ENCODE peak calls at places on chromosomes 16 and 17, in five cellular contexts. One of them, this sample, is unnamed.

GRCh38 chr16:66154801-66155200 is 211.7 kb upstream of the CDH5 start:
- DNase-seq in astrocyte of the spinal cord: no peak
- DNase-seq in iPS DF 19.7: no peak
- DNase-seq in stimulated activated CD4-positive, alpha-beta T cell treated with anti-CD3 and anti-CD28 coated beads, Interleukin-4, amount 100 ng/mL, for 4 hours: no peak
- DNase-seq in activated T-cell treated with anti-CD3 and anti-CD28 coated beads for 1 hour: no peak
- DNase-seq in this sample: no peak

GRCh38 chr17:56831364-56832095 is 2.2 kb downstream of the C17orf67 start:
- DNase-seq in iPS DF 19.7: no peak
- DNase-seq in stimulated activated CD4-positive, alpha-beta T cell treated with anti-CD3 and anti-CD28 coated beads, Interleukin-4, amount 100 ng/mL, for 4 hours: no peak
- DNase-seq in astrocyte of the spinal cord: no peak
- DNase-seq in activated T-cell treated with anti-CD3 and anti-CD28 coated beads for 1 hour: no peak
- DNase-seq in this sample: no peak

GRCh38 chr17:78358538-78359215 is 1.2 kb downstream of the SOCS3 start:
- DNase-seq in stimulated activated CD4-positive, alpha-beta T cell treated with anti-CD3 and anti-CD28 coated beads, Interleukin-4, amount 100 ng/mL, for 4 hours: no peak
- DNase-seq in iPS DF 19.7: no peak
- DNase-seq in astrocyte of the spinal cord: peak; percentile 61
- DNase-seq in activated T-cell treated with anti-CD3 and anti-CD28 coated beads for 1 hour: no peak
- DNase-seq in this sample: no peak

GRCh38 chr16:88356124-88356726 is 26.5 kb upstream of the ZNF469 start:
- DNase-seq in iPS DF 19.7: no peak
- DNase-seq in stimulated activated CD4-positive, alpha-beta T cell treated with anti-CD3 and anti-CD28 coated beads, Interleukin-4, amount 100 ng/mL, for 4 hours: no peak
- DNase-seq in astrocyte of the spinal cord: no peak
- DNase-seq in activated T-cell treated with anti-CD3 and anti-CD28 coated beads for 1 hour: no peak
- DNase-seq in this sample: no peak

GRCh38 chr17:17981330-17981729 is 8.7 kb downstream of the DRC3 start:
- DNase-seq in iPS DF 19.7: no peak
- DNase-seq in astrocyte of the spinal cord: no peak
- DNase-seq in stimulated activated CD4-positive, alpha-beta T cell treated with anti-CD3 and anti-CD28 coated beads, Interleukin-4, amount 100 ng/mL, for 4 hours: no peak
- DNase-seq in activated T-cell treated with anti-CD3 and anti-CD28 coated beads for 1 hour: no peak
- DNase-seq in this sample: no peak

GRCh38 chr17:15398291-15398690 is 56.9 kb upstream of the TEKT3 start:
- DNase-seq in iPS DF 19.7: no peak
- DNase-seq in astrocyte of the spinal cord: peak; percentile 66
- DNase-seq in stimulated activated CD4-positive, alpha-beta T cell treated with anti-CD3 and anti-CD28 coated beads, Interleukin-4, amount 100 ng/mL, for 4 hours: no peak
- DNase-seq in activated T-cell treated with anti-CD3 and anti-CD28 coated beads for 1 hour: no peak
- DNase-seq in this sample: no peak

GRCh38 chr17:55005520-55005919 is 37.0 kb downstream of the STXBP4 start:
- DNase-seq in astrocyte of the spinal cord: peak; percentile 20
- DNase-seq in activated T-cell treated with anti-CD3 and anti-CD28 coated beads for 1 hour: no peak
- DNase-seq in iPS DF 19.7: peak; percentile 40
- DNase-seq in stimulated activated CD4-positive, alpha-beta T cell treated with anti-CD3 and anti-CD28 coated beads, Interleukin-4, amount 100 ng/mL, for 4 hours: no peak
- DNase-seq in this sample: peak; percentile 8

GRCh38 chr17:32992360-32993033 is 850 bp downstream of the SPACA3 start:
- DNase-seq in astrocyte of the spinal cord: no peak
- DNase-seq in activated T-cell treated with anti-CD3 and anti-CD28 coated beads for 1 hour: no peak
- DNase-seq in stimulated activated CD4-positive, alpha-beta T cell treated with anti-CD3 and anti-CD28 coated beads, Interleukin-4, amount 100 ng/mL, for 4 hours: no peak
- DNase-seq in iPS DF 19.7: no peak
- DNase-seq in this sample: no peak

GRCh38 chr17:68288375-68288774 is 2.6 kb downstream of the SLC16A6 start:
- DNase-seq in astrocyte of the spinal cord: no peak
- DNase-seq in stimulated activated CD4-positive, alpha-beta T cell treated with anti-CD3 and anti-CD28 coated beads, Interleukin-4, amount 100 ng/mL, for 4 hours: no peak
- DNase-seq in iPS DF 19.7: no peak
- DNase-seq in activated T-cell treated with anti-CD3 and anti-CD28 coated beads for 1 hour: no peak
- DNase-seq in this sample: no peak

GRCh38 chr16:4157376-4157825 is 41.2 kb upstream of the ADCY9 start:
- DNase-seq in iPS DF 19.7: no peak
- DNase-seq in activated T-cell treated with anti-CD3 and anti-CD28 coated beads for 1 hour: no peak
- DNase-seq in astrocyte of the spinal cord: no peak
- DNase-seq in stimulated activated CD4-positive, alpha-beta T cell treated with anti-CD3 and anti-CD28 coated beads, Interleukin-4, amount 100 ng/mL, for 4 hours: no peak
- DNase-seq in this sample: no peak

GRCh38 chr16:27314161-27314723 is 468 bp downstream of the IL4R start:
- DNase-seq in iPS DF 19.7: no peak
- DNase-seq in stimulated activated CD4-positive, alpha-beta T cell treated with anti-CD3 and anti-CD28 coated beads, Interleukin-4, amount 100 ng/mL, for 4 hours: peak; percentile 42
- DNase-seq in astrocyte of the spinal cord: peak; percentile 96
- DNase-seq in activated T-cell treated with anti-CD3 and anti-CD28 coated beads for 1 hour: peak; percentile 14
- DNase-seq in this sample: no peak

GRCh38 chr17:45019177-45019711 is 32.2 kb downstream of the DCAKD start:
- DNase-seq in stimulated activated CD4-positive, alpha-beta T cell treated with anti-CD3 and anti-CD28 coated beads, Interleukin-4, amount 100 ng/mL, for 4 hours: peak; percentile 50
- DNase-seq in activated T-cell treated with anti-CD3 and anti-CD28 coated beads for 1 hour: peak; percentile 6
- DNase-seq in iPS DF 19.7: no peak
- DNase-seq in astrocyte of the spinal cord: no peak
- DNase-seq in this sample: no peak

GRCh38 chr17:36611345-36612072 is 10.1 kb downstream of the MRM1 start:
- DNase-seq in activated T-cell treated with anti-CD3 and anti-CD28 coated beads for 1 hour: no peak
- DNase-seq in stimulated activated CD4-positive, alpha-beta T cell treated with anti-CD3 and anti-CD28 coated beads, Interleukin-4, amount 100 ng/mL, for 4 hours: no peak
- DNase-seq in iPS DF 19.7: no peak
- DNase-seq in astrocyte of the spinal cord: peak; percentile 78
- DNase-seq in this sample: no peak

GRCh38 chr16:57374067-57374534 is 1.8 kb downstream of the CX3CL1 start:
- DNase-seq in stimulated activated CD4-positive, alpha-beta T cell treated with anti-CD3 and anti-CD28 coated beads, Interleukin-4, amount 100 ng/mL, for 4 hours: no peak
- DNase-seq in iPS DF 19.7: no peak
- DNase-seq in activated T-cell treated with anti-CD3 and anti-CD28 coated beads for 1 hour: no peak
- DNase-seq in astrocyte of the spinal cord: no peak
- DNase-seq in this sample: no peak

GRCh38 chr16:2831203-2831602 is 1.1 kb downstream of the ZG16B start:
- DNase-seq in astrocyte of the spinal cord: no peak
- DNase-seq in activated T-cell treated with anti-CD3 and anti-CD28 coated beads for 1 hour: no peak
- DNase-seq in iPS DF 19.7: no peak
- DNase-seq in stimulated activated CD4-positive, alpha-beta T cell treated with anti-CD3 and anti-CD28 coated beads, Interleukin-4, amount 100 ng/mL, for 4 hours: no peak
- DNase-seq in this sample: no peak

GRCh38 chr17:17028878-17029535 is 13.2 kb upstream of the MPRIP start:
- DNase-seq in activated T-cell treated with anti-CD3 and anti-CD28 coated beads for 1 hour: no peak
- DNase-seq in stimulated activated CD4-positive, alpha-beta T cell treated with anti-CD3 and anti-CD28 coated beads, Interleukin-4, amount 100 ng/mL, for 4 hours: no peak
- DNase-seq in astrocyte of the spinal cord: no peak
- DNase-seq in iPS DF 19.7: no peak
- DNase-seq in this sample: no peak

GRCh38 chr17:31803494-31804213 is 55.4 kb downstream of the COPRS start:
- DNase-seq in stimulated activated CD4-positive, alpha-beta T cell treated with anti-CD3 and anti-CD28 coated beads, Interleukin-4, amount 100 ng/mL, for 4 hours: no peak
- DNase-seq in iPS DF 19.7: no peak
- DNase-seq in activated T-cell treated with anti-CD3 and anti-CD28 coated beads for 1 hour: no peak
- DNase-seq in astrocyte of the spinal cord: no peak
- DNase-seq in this sample: no peak

GRCh38 chr17:79098282-79098867 is 23.8 kb downstream of the ENGASE start:
- DNase-seq in stimulated activated CD4-positive, alpha-beta T cell treated with anti-CD3 and anti-CD28 coated beads, Interleukin-4, amount 100 ng/mL, for 4 hours: no peak
- DNase-seq in iPS DF 19.7: no peak
- DNase-seq in astrocyte of the spinal cord: no peak
- DNase-seq in activated T-cell treated with anti-CD3 and anti-CD28 coated beads for 1 hour: no peak
- DNase-seq in this sample: no peak

GRCh38 chr16:88432753-88433152 is 20.3 kb upstream of the ZFPM1 start:
- DNase-seq in iPS DF 19.7: no peak
- DNase-seq in activated T-cell treated with anti-CD3 and anti-CD28 coated beads for 1 hour: no peak
- DNase-seq in astrocyte of the spinal cord: no peak
- DNase-seq in stimulated activated CD4-positive, alpha-beta T cell treated with anti-CD3 and anti-CD28 coated beads, Interleukin-4, amount 100 ng/mL, for 4 hours: no peak
- DNase-seq in this sample: no peak

GRCh38 chr17:9079461-9080103 is 58.3 kb downstream of the NTN1 start:
- DNase-seq in astrocyte of the spinal cord: no peak
- DNase-seq in iPS DF 19.7: no peak
- DNase-seq in activated T-cell treated with anti-CD3 and anti-CD28 coated beads for 1 hour: no peak
- DNase-seq in stimulated activated CD4-positive, alpha-beta T cell treated with anti-CD3 and anti-CD28 coated beads, Interleukin-4, amount 100 ng/mL, for 4 hours: no peak
- DNase-seq in this sample: no peak

GRCh38 chr16:14109782-14110727 is 38.9 kb downstream of the MRTFB start:
- DNase-seq in stimulated activated CD4-positive, alpha-beta T cell treated with anti-CD3 and anti-CD28 coated beads, Interleukin-4, amount 100 ng/mL, for 4 hours: no peak
- DNase-seq in iPS DF 19.7: no peak
- DNase-seq in activated T-cell treated with anti-CD3 and anti-CD28 coated beads for 1 hour: no peak
- DNase-seq in astrocyte of the spinal cord: no peak
- DNase-seq in this sample: no peak

GRCh38 chr17:27180322-27180721 is 113.6 kb upstream of the WSB1 start:
- DNase-seq in activated T-cell treated with anti-CD3 and anti-CD28 coated beads for 1 hour: no peak
- DNase-seq in astrocyte of the spinal cord: no peak
- DNase-seq in stimulated activated CD4-positive, alpha-beta T cell treated with anti-CD3 and anti-CD28 coated beads, Interleukin-4, amount 100 ng/mL, for 4 hours: no peak
- DNase-seq in iPS DF 19.7: no peak
- DNase-seq in this sample: no peak

GRCh38 chr17:78020717-78021108 is 62.2 kb downstream of the TNRC6C start:
- DNase-seq in iPS DF 19.7: no peak
- DNase-seq in astrocyte of the spinal cord: no peak
- DNase-seq in stimulated activated CD4-positive, alpha-beta T cell treated with anti-CD3 and anti-CD28 coated beads, Interleukin-4, amount 100 ng/mL, for 4 hours: no peak
- DNase-seq in activated T-cell treated with anti-CD3 and anti-CD28 coated beads for 1 hour: no peak
- DNase-seq in this sample: no peak

GRCh38 chr17:74767111-74767516 is 9.0 kb downstream of the NAT9 start:
- DNase-seq in stimulated activated CD4-positive, alpha-beta T cell treated with anti-CD3 and anti-CD28 coated beads, Interleukin-4, amount 100 ng/mL, for 4 hours: no peak
- DNase-seq in activated T-cell treated with anti-CD3 and anti-CD28 coated beads for 1 hour: no peak
- DNase-seq in iPS DF 19.7: no peak
- DNase-seq in astrocyte of the spinal cord: no peak
- DNase-seq in this sample: no peak

GRCh38 chr17:79664925-79665738 is 54.3 kb upstream of the RBFOX3 start:
- DNase-seq in activated T-cell treated with anti-CD3 and anti-CD28 coated beads for 1 hour: no peak
- DNase-seq in stimulated activated CD4-positive, alpha-beta T cell treated with anti-CD3 and anti-CD28 coated beads, Interleukin-4, amount 100 ng/mL, for 4 hours: no peak
- DNase-seq in astrocyte of the spinal cord: no peak
- DNase-seq in iPS DF 19.7: no peak
- DNase-seq in this sample: no peak

GRCh38 chr17:8894673-8895578 is 27.5 kb upstream of the PIK3R6 start:
- DNase-seq in stimulated activated CD4-positive, alpha-beta T cell treated with anti-CD3 and anti-CD28 coated beads, Interleukin-4, amount 100 ng/mL, for 4 hours: peak; percentile 27
- DNase-seq in activated T-cell treated with anti-CD3 and anti-CD28 coated beads for 1 hour: no peak
- DNase-seq in iPS DF 19.7: no peak
- DNase-seq in astrocyte of the spinal cord: peak; percentile 69
- DNase-seq in this sample: peak; percentile 48

GRCh38 chr16:56350491-56351405 is 74.6 kb downstream of the AMFR start:
- DNase-seq in activated T-cell treated with anti-CD3 and anti-CD28 coated beads for 1 hour: no peak
- DNase-seq in iPS DF 19.7: no peak
- DNase-seq in stimulated activated CD4-positive, alpha-beta T cell treated with anti-CD3 and anti-CD28 coated beads, Interleukin-4, amount 100 ng/mL, for 4 hours: no peak
- DNase-seq in astrocyte of the spinal cord: no peak
- DNase-seq in this sample: no peak

GRCh38 chr16:46920402-46921068 is 36.4 kb downstream of the GPT2 start:
- DNase-seq in activated T-cell treated with anti-CD3 and anti-CD28 coated beads for 1 hour: no peak
- DNase-seq in stimulated activated CD4-positive, alpha-beta T cell treated with anti-CD3 and anti-CD28 coated beads, Interleukin-4, amount 100 ng/mL, for 4 hours: no peak
- DNase-seq in iPS DF 19.7: no peak
- DNase-seq in astrocyte of the spinal cord: no peak
- DNase-seq in this sample: no peak

GRCh38 chr16:64137976-64138375 is 983.9 kb downstream of the CDH11 start:
- DNase-seq in astrocyte of the spinal cord: no peak
- DNase-seq in stimulated activated CD4-positive, alpha-beta T cell treated with anti-CD3 and anti-CD28 coated beads, Interleukin-4, amount 100 ng/mL, for 4 hours: no peak
- DNase-seq in iPS DF 19.7: no peak
- DNase-seq in activated T-cell treated with anti-CD3 and anti-CD28 coated beads for 1 hour: no peak
- DNase-seq in this sample: no peak

GRCh38 chr16:20901068-20901440 is 483 bp downstream of the LYRM1 start:
- DNase-seq in activated T-cell treated with anti-CD3 and anti-CD28 coated beads for 1 hour: no peak
- DNase-seq in stimulated activated CD4-positive, alpha-beta T cell treated with anti-CD3 and anti-CD28 coated beads, Interleukin-4, amount 100 ng/mL, for 4 hours: no peak
- DNase-seq in iPS DF 19.7: no peak
- DNase-seq in astrocyte of the spinal cord: no peak
- DNase-seq in this sample: peak; percentile 1